ENCODE peak calls at places on chromosome 11, in four cellular contexts. C is H7; D is stimulated activated CD4-positive, alpha-beta T cell treated with anti-CD3 and anti-CD28 coated beads, Interleukin-12 subunit alpha, Interleukin-12 subunit beta, amount 100 ng/mL, for 48 hours; Q is EH. X is an unnamed sample.

GRCh38 chr11:11512090-11512489 is 109.7 kb downstream of the GALNT18 start:
- DNase-seq in Q (no peak), D (no peak), C (no peak), X (peak; percentile 80)

GRCh38 chr11:22415481-22415880 is 77.3 kb downstream of the SLC17A6 start:
- DNase-seq in D (no peak), Q (no peak), C (no peak), X (no peak)

GRCh38 chr11:46114961-46115360 is 6.3 kb downstream of the PHF21A start:
- DNase-seq in C (no peak), Q (no peak), D (no peak), X (no peak)

GRCh38 chr11:128496249-128496648 is 91.1 kb downstream of the ETS1 start:
- DNase-seq in C (no peak), Q (no peak), D (no peak), X (no peak)

GRCh38 chr11:8011981-8012444 is 24.9 kb downstream of the EIF3F start:
- DNase-seq in D (no peak), C (no peak), Q (peak; percentile 98), X (peak; percentile 86)

GRCh38 chr11:116275634-116276033 is 497.2 kb downstream of the BUD13 start:
- DNase-seq in C (no peak), Q (peak; percentile 3), D (no peak), X (peak; percentile 10)

GRCh38 chr11:120938255-120938654 is 85.6 kb upstream of the TBCEL start:
- DNase-seq in C (no peak), D (no peak), Q (no peak), X (no peak)

GRCh38 chr11:57313788-57314135 is 11.0 kb downstream of the TNKS1BP1 start:
- DNase-seq in D (no peak), Q (no peak), C (peak; percentile 83), X (no peak)

GRCh38 chr11:102225689-102226562 is 91.4 kb upstream of the BIRC3 start:
- DNase-seq in Q (peak; percentile 98), D (no peak), C (no peak), X (peak; percentile 82)

GRCh38 chr11:13535819-13536218 is 40.0 kb upstream of the PTH start:
- DNase-seq in D (no peak), C (peak; percentile 23), Q (no peak), X (no peak)

GRCh38 chr11:45413156-45413833 is 127.2 kb upstream of the SYT13 start:
- DNase-seq in D (no peak), Q (no peak), C (no peak), X (no peak)

GRCh38 chr11:61683116-61683515 is 2.9 kb downstream of the DAGLA start:
- DNase-seq in Q (no peak), C (peak; percentile 45), D (no peak), X (no peak)

GRCh38 chr11:35588627-35589026 is 29.6 kb upstream of the FJX1 start:
- DNase-seq in C (no peak), Q (peak; percentile 89), D (no peak), X (peak; percentile 51)

GRCh38 chr11:78535920-78536319 is 38.7 kb downstream of the NARS2 start:
- DNase-seq in D (no peak), Q (no peak), C (no peak), X (no peak)

X was measured in myocyte.